ENCODE peak calls at places on chromosomes 13 and 19, in seven cellular contexts. One of them, this sample, is unnamed.

GRCh38 chr13:67841071-67841470 is 610.9 kb upstream of the PCDH9 start:
- DNase-seq in brain microvascular endothelial cell: no peak
- DNase-seq in left ventricle myocardium inferior: no peak
- DNase-seq in epithelial cell of esophagus: no peak
- DNase-seq in breast epithelium: no peak
- DNase-seq in uterus: no peak
- DNase-seq in pancreas: no peak
- DNase-seq in this sample: no peak

GRCh38 chr19:14961956-14962685 is 17.5 kb downstream of the SLC1A6 start:
- DNase-seq in uterus: no peak
- DNase-seq in pancreas: no peak
- DNase-seq in left ventricle myocardium inferior: no peak
- DNase-seq in breast epithelium: no peak
- DNase-seq in brain microvascular endothelial cell: no peak
- DNase-seq in epithelial cell of esophagus: no peak
- DNase-seq in this sample: no peak

GRCh38 chr19:17734146-17734545 is 14.9 kb downstream of the MAP1S start:
- DNase-seq in epithelial cell of esophagus: no peak
- DNase-seq in pancreas: no peak
- DNase-seq in uterus: no peak
- DNase-seq in brain microvascular endothelial cell: no peak
- DNase-seq in breast epithelium: no peak
- DNase-seq in left ventricle myocardium inferior: no peak
- DNase-seq in this sample: no peak

GRCh38 chr19:37909661-37910199 is 2.7 kb downstream of the SIPA1L3 start:
- DNase-seq in brain microvascular endothelial cell: no peak
- DNase-seq in uterus: no peak
- DNase-seq in left ventricle myocardium inferior: no peak
- DNase-seq in pancreas: no peak
- DNase-seq in breast epithelium: no peak
- DNase-seq in epithelial cell of esophagus: no peak
- DNase-seq in this sample: no peak

GRCh38 chr19:19459099-19459498 is 53.6 kb downstream of the GATAD2A start:
- DNase-seq in pancreas: no peak
- DNase-seq in brain microvascular endothelial cell: no peak
- DNase-seq in epithelial cell of esophagus: no peak
- DNase-seq in left ventricle myocardium inferior: no peak
- DNase-seq in uterus: no peak
- DNase-seq in breast epithelium: no peak
- DNase-seq in this sample: peak; percentile 37

GRCh38 chr13:100694722-100695644 is 20.4 kb upstream of the TMTC4 start:
- DNase-seq in brain microvascular endothelial cell: peak; percentile 61
- DNase-seq in breast epithelium: no peak
- DNase-seq in left ventricle myocardium inferior: no peak
- DNase-seq in epithelial cell of esophagus: peak; percentile 37
- DNase-seq in uterus: no peak
- DNase-seq in pancreas: peak; percentile 56
- DNase-seq in this sample: peak; percentile 65

GRCh38 chr19:53898166-53898565 is 10.9 kb upstream of the CACNG7 start:
- DNase-seq in uterus: no peak
- DNase-seq in brain microvascular endothelial cell: no peak
- DNase-seq in breast epithelium: no peak
- DNase-seq in left ventricle myocardium inferior: no peak
- DNase-seq in pancreas: no peak
- DNase-seq in epithelial cell of esophagus: no peak
- DNase-seq in this sample: no peak

GRCh38 chr13:106361621-106362020 is 173.8 kb downstream of the EFNB2 start:
- DNase-seq in left ventricle myocardium inferior: no peak
- DNase-seq in epithelial cell of esophagus: no peak
- DNase-seq in pancreas: no peak
- DNase-seq in breast epithelium: no peak
- DNase-seq in brain microvascular endothelial cell: no peak
- DNase-seq in uterus: no peak
- DNase-seq in this sample: no peak

GRCh38 chr19:6090634-6091033 is 19.7 kb downstream of the RFX2 start:
- DNase-seq in left ventricle myocardium inferior: no peak
- DNase-seq in pancreas: no peak
- DNase-seq in epithelial cell of esophagus: no peak
- DNase-seq in brain microvascular endothelial cell: no peak
- DNase-seq in breast epithelium: no peak
- DNase-seq in uterus: no peak
- DNase-seq in this sample: no peak

GRCh38 chr13:26855071-26855470 is 94.5 kb upstream of the GPR12 start:
- DNase-seq in breast epithelium: no peak
- DNase-seq in uterus: no peak
- DNase-seq in pancreas: no peak
- DNase-seq in left ventricle myocardium inferior: no peak
- DNase-seq in brain microvascular endothelial cell: no peak
- DNase-seq in epithelial cell of esophagus: no peak
- DNase-seq in this sample: no peak

GRCh38 chr13:19605161-19605955 is 28.1 kb upstream of the MPHOSPH8 start:
- DNase-seq in left ventricle myocardium inferior: no peak
- DNase-seq in epithelial cell of esophagus: peak; percentile 92
- DNase-seq in breast epithelium: no peak
- DNase-seq in pancreas: no peak
- DNase-seq in brain microvascular endothelial cell: no peak
- DNase-seq in uterus: no peak
- DNase-seq in this sample: no peak

GRCh38 chr13:93066187-93066586 is 160.4 kb upstream of the GPC6 start:
- DNase-seq in left ventricle myocardium inferior: no peak
- DNase-seq in brain microvascular endothelial cell: peak; percentile 89
- DNase-seq in breast epithelium: no peak
- DNase-seq in pancreas: no peak
- DNase-seq in uterus: no peak
- DNase-seq in epithelial cell of esophagus: peak; percentile 58
- DNase-seq in this sample: peak; percentile 94

GRCh38 chr19:32874605-32875004 is 5.0 kb upstream of the SLC7A9 start:
- DNase-seq in pancreas: no peak
- DNase-seq in uterus: no peak
- DNase-seq in brain microvascular endothelial cell: no peak
- DNase-seq in left ventricle myocardium inferior: no peak
- DNase-seq in epithelial cell of esophagus: no peak
- DNase-seq in breast epithelium: no peak
- DNase-seq in this sample: no peak
- TF ChIP-seq CTCF in pancreas: no peak
- TF ChIP-seq CTCF in uterus: no peak
- TF ChIP-seq CTCF in brain microvascular endothelial cell: no peak
- TF ChIP-seq CTCF in left ventricle myocardium inferior: no peak
- TF ChIP-seq CTCF in epithelial cell of esophagus: no peak
- TF ChIP-seq CTCF in breast epithelium: no peak
- TF ChIP-seq CTCF in this sample: no peak

GRCh38 chr19:32677657-32678056 is 2.0 kb downstream of the RGS9BP start:
- DNase-seq in uterus: no peak
- DNase-seq in epithelial cell of esophagus: no peak
- DNase-seq in left ventricle myocardium inferior: no peak
- DNase-seq in brain microvascular endothelial cell: no peak
- DNase-seq in pancreas: no peak
- DNase-seq in breast epithelium: no peak
- DNase-seq in this sample: no peak

GRCh38 chr19:32676895-32677359 is 1.3 kb downstream of the RGS9BP start:
- DNase-seq in epithelial cell of esophagus: no peak
- DNase-seq in breast epithelium: no peak
- DNase-seq in brain microvascular endothelial cell: no peak
- DNase-seq in pancreas: no peak
- DNase-seq in left ventricle myocardium inferior: no peak
- DNase-seq in uterus: no peak
- DNase-seq in this sample: no peak

GRCh38 chr19:32674959-32675719 is at the start of gene ANKRD27:
- DNase-seq in left ventricle myocardium inferior: peak; percentile 98
- DNase-seq in epithelial cell of esophagus: peak; percentile 99
- DNase-seq in brain microvascular endothelial cell: peak; percentile 96
- DNase-seq in uterus: peak; percentile 97
- DNase-seq in pancreas: peak; percentile 99
- DNase-seq in breast epithelium: peak; percentile 97
- DNase-seq in this sample: peak; percentile 96

GRCh38 chr19:32675720-32676185 is at the start of gene RGS9BP:
- DNase-seq in pancreas: peak; percentile 81
- DNase-seq in brain microvascular endothelial cell: peak; percentile 39
- DNase-seq in left ventricle myocardium inferior: peak; percentile 89
- DNase-seq in uterus: peak; percentile 77
- DNase-seq in epithelial cell of esophagus: peak; percentile 69
- DNase-seq in breast epithelium: peak; percentile 69
- DNase-seq in this sample: peak; percentile 72

GRCh38 chr19:32676186-32676894 is 692 bp downstream of the RGS9BP start:
- DNase-seq in left ventricle myocardium inferior: no peak
- DNase-seq in uterus: no peak
- DNase-seq in pancreas: peak; percentile 44
- DNase-seq in brain microvascular endothelial cell: no peak
- DNase-seq in epithelial cell of esophagus: peak; percentile 52
- DNase-seq in breast epithelium: no peak
- DNase-seq in this sample: no peak
- H3K4me3 ChIP-seq in left ventricle myocardium inferior: peak overlapping the region; percentile 94
- H3K4me3 ChIP-seq in uterus: peak overlapping the region; percentile 69
- H3K4me3 ChIP-seq in pancreas: peak overlapping the region; percentile 79
- H3K4me3 ChIP-seq in brain microvascular endothelial cell: peak overlapping the region; percentile 82
- H3K4me3 ChIP-seq in epithelial cell of esophagus: peak overlapping the region; percentile 77
- H3K4me3 ChIP-seq in breast epithelium: peak overlapping the region; percentile 95
- H3K4me3 ChIP-seq in this sample: peak overlapping the region; percentile 84

GRCh38 chr13:29260684-29261083 is 334.8 kb downstream of the SLC7A1 start:
- DNase-seq in pancreas: no peak
- DNase-seq in epithelial cell of esophagus: no peak
- DNase-seq in uterus: no peak
- DNase-seq in breast epithelium: no peak
- DNase-seq in brain microvascular endothelial cell: no peak
- DNase-seq in left ventricle myocardium inferior: no peak
- DNase-seq in this sample: no peak
- TF ChIP-seq CTCF in pancreas: no peak
- TF ChIP-seq CTCF in epithelial cell of esophagus: no peak
- TF ChIP-seq CTCF in uterus: no peak
- TF ChIP-seq CTCF in breast epithelium: no peak
- TF ChIP-seq CTCF in brain microvascular endothelial cell: no peak
- TF ChIP-seq CTCF in left ventricle myocardium inferior: peak; percentile 57
- TF ChIP-seq CTCF in this sample: no peak

DNA sequence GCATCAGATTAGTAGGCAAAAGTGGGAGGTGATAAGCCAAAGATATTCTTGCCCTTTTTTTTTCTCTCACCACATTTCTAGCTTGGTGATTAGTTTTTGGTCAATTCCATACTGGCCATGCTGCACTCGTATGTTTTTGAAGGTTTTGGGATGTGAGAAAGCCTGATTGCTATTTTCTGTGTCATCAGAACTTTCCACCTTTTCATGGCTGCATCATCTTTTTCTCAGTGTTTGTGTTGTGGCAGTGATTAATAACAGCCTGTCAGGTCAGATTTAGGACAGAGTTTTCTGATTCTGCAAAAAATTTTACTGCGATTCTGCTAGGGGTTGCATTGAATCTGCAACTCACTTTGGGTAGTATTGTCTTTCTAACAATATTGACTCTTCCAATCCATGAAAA is 32.9 kb downstream of the PSG1 start:
- DNase-seq in brain microvascular endothelial cell: peak; percentile 35
- DNase-seq in pancreas: no peak
- DNase-seq in epithelial cell of esophagus: peak; percentile 34
- DNase-seq in uterus: no peak
- DNase-seq in breast epithelium: no peak
- DNase-seq in left ventricle myocardium inferior: no peak
- DNase-seq in this sample: peak; percentile 12
- H3K4me3 ChIP-seq in brain microvascular endothelial cell: no peak overlapping the region
- H3K4me3 ChIP-seq in pancreas: no peak overlapping the region
- H3K4me3 ChIP-seq in epithelial cell of esophagus: no peak overlapping the region
- H3K4me3 ChIP-seq in uterus: no peak overlapping the region
- H3K4me3 ChIP-seq in breast epithelium: no peak overlapping the region
- H3K4me3 ChIP-seq in left ventricle myocardium inferior: no peak overlapping the region
- H3K4me3 ChIP-seq in this sample: no peak overlapping the region

GRCh38 chr13:30934381-30934780 is 1.9 kb downstream of the TEX26 start:
- DNase-seq in brain microvascular endothelial cell: no peak
- DNase-seq in epithelial cell of esophagus: no peak
- DNase-seq in uterus: no peak
- DNase-seq in left ventricle myocardium inferior: no peak
- DNase-seq in breast epithelium: no peak
- DNase-seq in pancreas: no peak
- DNase-seq in this sample: no peak
- TF ChIP-seq CTCF in brain microvascular endothelial cell: peak; percentile 48
- TF ChIP-seq CTCF in epithelial cell of esophagus: no peak
- TF ChIP-seq CTCF in uterus: no peak
- TF ChIP-seq CTCF in left ventricle myocardium inferior: no peak
- TF ChIP-seq CTCF in breast epithelium: no peak
- TF ChIP-seq CTCF in pancreas: no peak
- TF ChIP-seq CTCF in this sample: no peak